ENCODE peak calls at places on chromosomes 11 and 22, in five cellular contexts. B is ELR; M is mucosa of gallbladder; W is ovary; E is Jurkat, Clone E6-1. G is an unnamed sample.

GRCh38 chr22:40512426-40513136 is 123.9 kb downstream of the MRTFA start:
- DNase-seq in B (peak), M (peak), W (no peak), E (no peak), G (no peak)

GRCh38 chr11:68342459-68343158 is 30.2 kb downstream of the LRP5 start:
- DNase-seq in B (no peak), M (no peak), W (no peak), E (no peak), G (no peak)

GRCh38 chr11:73347067-73347466 is 29.1 kb upstream of the RELT start:
- DNase-seq in B (no peak), M (no peak), W (no peak), E (no peak), G (no peak)

GRCh38 chr22:46299101-46299500 is 2.4 kb downstream of the GTSE1 start:
- DNase-seq in B (no peak), M (no peak), W (no peak), E (no peak), G (no peak)

GRCh38 chr11:10770626-10771254 is 19.7 kb downstream of the CTR9 start:
- DNase-seq in B (peak), M (peak), W (no peak), E (no peak), G (no peak)

GRCh38 chr11:33773399-33774355 is 643 bp downstream of the FBXO3 start:
- DNase-seq in B (peak), M (peak), W (no peak), E (no peak), G (no peak)

GRCh38 chr11:86740628-86741488 is 59.5 kb upstream of the PRSS23 start:
- DNase-seq in B (peak), M (peak), W (peak), E (no peak), G (no peak)

GRCh38 chr11:61477734-61478148 is 30.8 kb upstream of the LRRC10B start:
- DNase-seq in B (peak), M (peak), W (peak), E (no peak), G (peak)

GRCh38 chr11:67117667-67118058 is 1.4 kb upstream of the KDM2A start:
- DNase-seq in B (peak), M (no peak), W (peak), E (no peak), G (peak)

GRCh38 chr11:108732395-108732794 is 67.5 kb downstream of the DDX10 start:
- DNase-seq in B (no peak), M (peak), W (no peak), E (no peak), G (no peak)

GRCh38 chr11:72716291-72716690 is 35.9 kb downstream of the ARAP1 start:
- DNase-seq in B (no peak), M (no peak), W (no peak), E (no peak), G (no peak)

GRCh38 chr11:87173185-87174039 is 135.7 kb downstream of the TMEM135 start:
- DNase-seq in B (peak), M (no peak), W (no peak), E (no peak), G (no peak)

GRCh38 chr22:30435674-30436126 is 10.1 kb downstream of the MTFP1 start:
- DNase-seq in B (no peak), M (peak), W (no peak), E (peak), G (no peak)

GRCh38 chr11:44601471-44602370 is 36.3 kb downstream of the CD82 start:
- DNase-seq in B (no peak), M (peak), W (no peak), E (no peak), G (no peak)

GRCh38 chr11:19071255-19071654 is 10.7 kb upstream of the MRGPRX2 start:
- DNase-seq in B (peak), M (peak), W (peak), E (peak), G (peak)

GRCh38 chr11:81658722-81659121 is 1074.9 kb downstream of the FAM181B start:
- DNase-seq in B (peak), M (no peak), W (no peak), E (peak), G (no peak)

GRCh38 chr11:130136107-130136506 is 23.5 kb upstream of the ST14 start:
- DNase-seq in B (no peak), M (no peak), W (no peak), E (no peak), G (no peak)

GRCh38 chr22:49308300-49308699 is 519.4 kb downstream of the BRD1 start:
- DNase-seq in B (no peak), M (no peak), W (peak), E (no peak), G (peak)

GRCh38 chr11:44607987-44608386 is 42.5 kb downstream of the CD82 start:
- DNase-seq in B (no peak), M (no peak), W (no peak), E (no peak), G (no peak)

GRCh38 chr11:124302291-124302690 is 11.5 kb downstream of the OR8D1 start:
- DNase-seq in B (no peak), M (no peak), W (no peak), E (no peak), G (no peak)

GRCh38 chr11:1571760-1572199 is 291 bp downstream of the DUSP8 start:
- DNase-seq in B (no peak), M (no peak), W (no peak), E (no peak), G (no peak)

GRCh38 chr22:37745548-37746365 is 48.9 kb downstream of the TRIOBP start:
- DNase-seq in B (peak), M (peak), W (peak), E (peak), G (peak)

GRCh38 chr11:67668191-67668551 is 6.3 kb downstream of the ALDH3B2 start:
- DNase-seq in B (no peak), M (no peak), W (no peak), E (no peak), G (no peak)

GRCh38 chr11:41497974-41498373 is 38.5 kb upstream of the LRRC4C start:
- DNase-seq in B (no peak), M (no peak), W (no peak), E (no peak), G (peak)

GRCh38 chr11:119739021-119739703 is 10.2 kb upstream of the NECTIN1 start:
- DNase-seq in B (no peak), M (no peak), W (no peak), E (no peak), G (no peak)

GRCh38 chr22:41939981-41940852 is 6.7 kb downstream of the CENPM start:
- DNase-seq in B (no peak), M (peak), W (no peak), E (no peak), G (no peak)

GRCh38 chr22:21726650-21727049 is 8.9 kb downstream of the YPEL1 start:
- DNase-seq in B (peak), M (no peak), W (no peak), E (peak), G (peak)

GRCh38 chr11:89495951-89496350 is 4.8 kb upstream of the NOX4 start:
- DNase-seq in B (peak), M (no peak), W (no peak), E (no peak), G (no peak)

GRCh38 chr22:29207562-29208501 is 2.1 kb downstream of the EMID1 start:
- DNase-seq in B (no peak), M (no peak), W (no peak), E (no peak), G (no peak)

GRCh38 chr11:79413258-79413657 is 27.6 kb downstream of the TENM4 start:
- DNase-seq in B (peak), M (peak), W (peak), E (no peak), G (peak)

GRCh38 chr11:119892311-119892808 is 163.4 kb upstream of the NECTIN1 start:
- DNase-seq in B (no peak), M (no peak), W (no peak), E (no peak), G (peak)

GRCh38 chr11:96942855-96943254 is 553.0 kb downstream of the JRKL start:
- DNase-seq in B (no peak), M (no peak), W (no peak), E (no peak), G (no peak)